ENCODE peak calls at places on chromosomes 6 and 20, in five cellular contexts. F, G, R, P and H are unnamed samples.

GRCh38 chr6:146146836-146147235 is 118.0 kb downstream of the GRM1 start:
- DNase-seq in G (no peak), R (no peak), F (no peak), P (no peak), H (no peak)

GRCh38 chr6:33748851-33749250 is 2.1 kb upstream of the IP6K3 start:
- DNase-seq in F (no peak), P (no peak), R (no peak), G (no peak), H (no peak)

GRCh38 chr20:36235892-36236785 is at the start of gene AAR2:
- DNase-seq in F (peak), R (peak), P (peak), G (peak), H (peak)

GRCh38 chr6:125700591-125701353 is 48.7 kb upstream of the HEY2 start:
- DNase-seq in P (no peak), G (no peak), R (no peak), F (no peak), H (no peak)

GRCh38 chr20:44702776-44703175 is 12.4 kb upstream of the CCN5 start:
- DNase-seq in R (peak), G (peak), F (peak), P (peak), H (no peak)

GRCh38 chr20:59783020-59784010 is 150.1 kb downstream of the SYCP2 start:
- DNase-seq in R (no peak), G (peak), F (peak), P (peak), H (peak)

GRCh38 chr20:5675103-5676091 is 74.8 kb upstream of the SHLD1 start:
- DNase-seq in G (no peak), R (no peak), P (no peak), F (no peak), H (no peak)

GRCh38 chr20:10987651-10988383 is 314.0 kb upstream of the JAG1 start:
- DNase-seq in P (no peak), F (no peak), R (no peak), G (no peak), H (no peak)

GRCh38 chr6:53496797-53497196 is 48.1 kb downstream of the GCLC start:
- DNase-seq in F (no peak), P (no peak), G (no peak), R (no peak), H (no peak)

GRCh38 chr6:160795716-160796115 is 93.7 kb downstream of the PLG start:
- DNase-seq in F (no peak), P (no peak), R (no peak), G (no peak), H (no peak)

GRCh38 chr6:141561154-141561553 is 571.6 kb upstream of the GJE1 start:
- DNase-seq in R (no peak), G (no peak), F (no peak), P (no peak), H (peak)

GRCh38 chr20:32152421-32153155 is 43.1 kb downstream of the TM9SF4 start:
- DNase-seq in P (no peak), R (no peak), F (no peak), G (no peak), H (no peak)

GRCh38 chr6:4615231-4615630 is 161.0 kb upstream of the CDYL start:
- DNase-seq in G (no peak), P (no peak), R (no peak), F (no peak), H (no peak)

GRCh38 chr6:10565913-10566312 is 44.8 kb downstream of the GCNT2 start:
- DNase-seq in P (no peak), F (no peak), G (no peak), R (peak), H (no peak)

GRCh38 chr6:66735106-66735890 is 1028.3 kb upstream of the EYS start:
- DNase-seq in F (no peak), G (no peak), P (no peak), R (no peak), H (no peak)

GRCh38 chr6:44166116-44166515 is 7.5 kb downstream of the CAPN11 start:
- DNase-seq in R (no peak), G (no peak), F (no peak), P (no peak), H (no peak)

GRCh38 chr6:39251406-39251805 is 22.1 kb upstream of the KCNK5 start:
- DNase-seq in P (no peak), R (no peak), F (no peak), G (no peak), H (no peak)

GRCh38 chr6:135906542-135906941 is 55.0 kb downstream of the PDE7B start:
- DNase-seq in G (no peak), F (no peak), R (no peak), P (no peak), H (no peak)

GRCh38 chr6:118724211-118724610 is 72.8 kb upstream of the CEP85L start:
- DNase-seq in F (no peak), G (no peak), P (no peak), R (no peak), H (no peak)

GRCh38 chr6:45655630-45656422 is 278.1 kb upstream of the SUPT3H start:
- DNase-seq in G (no peak), P (no peak), R (no peak), F (no peak), H (peak)

GRCh38 chr20:33209789-33210188 is 7.4 kb upstream of the BPIFA3 start:
- DNase-seq in R (peak), P (peak), G (peak), F (peak), H (peak)

GRCh38 chr6:100446115-100446921 is 18.4 kb downstream of the SIM1 start:
- DNase-seq in G (no peak), R (no peak), F (no peak), P (peak), H (no peak)

GRCh38 chr6:38603492-38603891 is 36.2 kb downstream of the BTBD9 start:
- DNase-seq in P (no peak), R (no peak), F (no peak), G (no peak), H (no peak)

GRCh38 chr20:16271450-16271849 is 301.8 kb downstream of the KIF16B start:
- DNase-seq in F (no peak), G (no peak), R (no peak), P (no peak), H (no peak)

GRCh38 chr6:62764841-62765240 is 446.4 kb upstream of the FKBP1C start:
- DNase-seq in G (no peak), P (no peak), R (no peak), F (no peak), H (no peak)

GRCh38 chr6:159982726-159983506 is 14.0 kb downstream of the IGF2R start:
- DNase-seq in F (no peak), R (no peak), P (peak), G (no peak), H (no peak)